ENCODE peak calls at places on chromosomes 12 and 14, in four cellular contexts. T, Q, Z and I are unnamed samples.

GRCh38 chr12:63877693-63878092 is 33.2 kb downstream of the SRGAP1 start:
- DNase-seq in T (no peak), Q (no peak), Z (no peak), I (no peak)

GRCh38 chr14:103281496-103282231 is 52.4 kb upstream of the EIF5 start:
- DNase-seq in T (no peak), Q (no peak), Z (peak), I (no peak)

GRCh38 chr14:61642246-61642982 is 52.9 kb upstream of the HIF1A start:
- DNase-seq in T (no peak), Q (no peak), Z (no peak), I (no peak)

GRCh38 chr12:53709671-53710070 is 17.6 kb downstream of the CALCOCO1 start:
- DNase-seq in T (no peak), Q (no peak), Z (no peak), I (no peak)

GRCh38 chr12:120584343-120585149 is 3.3 kb upstream of the POP5 start:
- DNase-seq in T (no peak), Q (peak), Z (peak), I (peak)

GRCh38 chr14:50937325-50937724 is 7.0 kb downstream of the PYGL start:
- DNase-seq in T (no peak), Q (no peak), Z (no peak), I (no peak)

GRCh38 chr14:92973798-92974372 is 50.9 kb downstream of the CHGA start:
- DNase-seq in T (no peak), Q (peak), Z (no peak), I (no peak)

GRCh38 chr14:102492523-102492910 is 17.1 kb downstream of the ANKRD9 start:
- DNase-seq in T (no peak), Q (peak), Z (no peak), I (no peak)

GRCh38 chr14:101757064-101757838 is 4.3 kb upstream of the PPP2R5C start:
- DNase-seq in T (no peak), Q (no peak), Z (no peak), I (no peak)

GRCh38 chr14:64755661-64756265 is 51.5 kb downstream of the PLEKHG3 start:
- DNase-seq in T (no peak), Q (no peak), Z (no peak), I (no peak)

GRCh38 chr14:99117671-99118045 is 154.3 kb downstream of the BCL11B start:
- DNase-seq in T (no peak), Q (no peak), Z (no peak), I (no peak)

GRCh38 chr12:110846615-110847566 is at the start of gene CCDC63:
- DNase-seq in T (no peak), Q (peak), Z (peak), I (peak)
- TF ChIP-seq CTCF in T (peak), Q (peak), Z (no peak), I (peak)

DNA sequence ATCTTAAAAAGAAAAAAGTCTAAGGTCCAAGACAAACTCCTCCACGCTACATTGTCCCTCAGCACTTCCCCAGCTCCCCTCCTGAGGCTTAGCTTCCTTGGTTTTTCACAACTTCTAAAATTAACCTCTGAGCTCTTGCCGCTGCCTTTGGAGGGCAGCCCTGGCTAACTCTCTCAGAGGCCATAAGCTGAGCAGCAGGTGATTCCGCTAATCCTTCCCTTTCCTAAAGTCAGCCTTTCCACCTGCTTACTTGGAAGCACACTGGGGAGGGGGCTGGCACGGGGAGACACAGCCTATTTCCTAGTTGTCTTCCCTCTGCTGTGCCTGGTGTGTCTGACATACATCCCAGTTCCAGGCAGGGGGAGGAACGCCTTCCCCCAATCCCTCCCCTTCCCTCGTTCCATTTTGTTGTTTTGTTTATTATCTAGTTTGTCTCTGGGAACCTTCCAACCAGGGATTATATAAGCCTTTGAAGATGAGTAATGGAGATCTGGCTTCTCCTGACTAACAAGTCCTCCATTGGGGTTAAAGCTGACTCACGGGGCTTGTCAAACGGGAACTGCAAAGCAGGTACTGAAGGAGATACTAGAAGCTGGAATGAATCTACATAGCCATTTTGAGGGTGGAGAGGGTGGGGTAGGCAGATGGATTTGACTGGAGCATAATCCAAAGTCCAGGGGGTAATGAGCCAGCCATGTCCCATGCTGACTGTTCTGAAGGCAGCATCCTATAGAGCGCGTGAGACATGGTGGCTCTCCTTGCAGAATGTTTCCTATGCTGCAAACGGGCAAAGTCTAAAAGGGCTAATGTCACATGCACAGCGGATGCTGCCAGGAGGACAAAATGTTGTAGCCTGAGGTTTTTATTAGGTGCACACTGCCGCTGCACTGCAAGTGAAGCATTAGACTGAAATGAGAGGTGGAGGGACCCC is 230.8 kb downstream of the FOXN3 start:
- DNase-seq in T (peak), Q (no peak), Z (no peak), I (no peak)
- TF ChIP-seq CTCF in T (no peak), Q (no peak), Z (no peak), I (no peak)

DNA sequence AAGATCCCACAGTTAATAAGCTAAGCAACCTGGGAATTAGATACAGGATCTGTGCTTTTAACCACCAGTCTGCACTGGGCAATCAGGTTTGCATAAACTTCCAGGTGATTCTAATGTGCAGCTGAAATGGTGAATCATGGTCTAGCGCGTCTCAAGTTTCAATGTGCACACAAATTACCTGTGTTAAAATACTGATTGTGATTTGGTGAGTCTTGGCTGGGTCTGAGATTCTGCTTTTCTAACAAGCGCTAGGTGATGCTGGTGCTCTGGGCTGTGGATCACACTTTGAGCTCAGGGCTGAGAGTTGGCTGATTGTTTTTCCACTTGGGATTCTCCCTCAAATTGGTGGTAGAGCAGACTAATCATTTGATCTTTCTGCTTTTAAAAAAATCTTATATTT is 124.8 kb downstream of the C12orf75 start:
- DNase-seq in T (no peak), Q (no peak), Z (no peak), I (no peak)
- TF ChIP-seq CTCF in T (no peak), Q (no peak), Z (no peak), I (no peak)

GRCh38 chr12:48988030-48988649 is 10.0 kb downstream of the WNT1 start:
- DNase-seq in T (no peak), Q (peak), Z (peak), I (peak)
- TF ChIP-seq CTCF in T (peak), Q (peak), Z (peak), I (peak)